ENCODE peak calls at places on chromosomes 4 and X, in six cellular contexts. E is HCT116, A is SK-N-SH, Z is HepG2, S is GM12878, N is H1. C is an unnamed sample. For H3K79me2, the result is how much of the 10 kb centered on the place peaks cover.

GRCh38 chrX:9668537-9668936 is 97.1 kb downstream of the GPR143 start:
- DNase-seq in S (no peak), A (no peak), Z (no peak), N (no peak), E (no peak), C (no peak)

GRCh38 chrX:45803383-45803921 is 602.8 kb upstream of the DIPK2B start:
- DNase-seq in N (no peak), S (no peak), A (no peak), E (peak), Z (no peak), C (no peak)

GRCh38 chr4:80266267-80266901 is at the start of gene FGF5:
- DNase-seq in S (no peak), A (peak), E (no peak), N (peak), Z (no peak), C (peak)

GRCh38 chr4:76156635-76157034 is 8.4 kb upstream of the NUP54 start:
- DNase-seq in Z (no peak), N (no peak), A (no peak), E (no peak), S (no peak), C (no peak)

GRCh38 chrX:149131780-149132179 is 373.3 kb downstream of the IDS start:
- DNase-seq in Z (no peak), E (no peak), N (no peak), S (no peak), A (no peak), C (no peak)

GRCh38 chrX:3711331-3711917 is 2.0 kb downstream of the PRKX start:
- DNase-seq in N (no peak), E (no peak), S (peak), A (no peak), Z (no peak), C (peak)

GRCh38 chr4:105859233-105859632 is 36.0 kb upstream of the NPNT start:
- DNase-seq in Z (peak), E (peak), N (no peak), A (no peak), S (peak), C (no peak)

GRCh38 chr4:139860435-139861024 is 194.9 kb downstream of the MGST2 start:
- DNase-seq in A (no peak), S (no peak), E (no peak), N (no peak), Z (no peak), C (no peak)

GRCh38 chr4:66489783-66490452 is 819.6 kb upstream of the EPHA5 start:
- DNase-seq in Z (no peak), N (no peak), E (no peak), A (no peak), S (no peak), C (no peak)

GRCh38 chr4:114304567-114304966 is 294.0 kb upstream of the UGT8 start:
- DNase-seq in Z (no peak), S (no peak), A (no peak), N (no peak), E (no peak), C (no peak)

GRCh38 chr4:146834263-146835034 is 111.2 kb downstream of the TTC29 start:
- DNase-seq in E (no peak), N (no peak), Z (no peak), A (peak), S (no peak), C (no peak)

GRCh38 chr4:188143731-188144130 is 4.5 kb downstream of the TRIML1 start:
- DNase-seq in N (no peak), Z (no peak), S (no peak), A (no peak), E (no peak), C (no peak)

DNA sequence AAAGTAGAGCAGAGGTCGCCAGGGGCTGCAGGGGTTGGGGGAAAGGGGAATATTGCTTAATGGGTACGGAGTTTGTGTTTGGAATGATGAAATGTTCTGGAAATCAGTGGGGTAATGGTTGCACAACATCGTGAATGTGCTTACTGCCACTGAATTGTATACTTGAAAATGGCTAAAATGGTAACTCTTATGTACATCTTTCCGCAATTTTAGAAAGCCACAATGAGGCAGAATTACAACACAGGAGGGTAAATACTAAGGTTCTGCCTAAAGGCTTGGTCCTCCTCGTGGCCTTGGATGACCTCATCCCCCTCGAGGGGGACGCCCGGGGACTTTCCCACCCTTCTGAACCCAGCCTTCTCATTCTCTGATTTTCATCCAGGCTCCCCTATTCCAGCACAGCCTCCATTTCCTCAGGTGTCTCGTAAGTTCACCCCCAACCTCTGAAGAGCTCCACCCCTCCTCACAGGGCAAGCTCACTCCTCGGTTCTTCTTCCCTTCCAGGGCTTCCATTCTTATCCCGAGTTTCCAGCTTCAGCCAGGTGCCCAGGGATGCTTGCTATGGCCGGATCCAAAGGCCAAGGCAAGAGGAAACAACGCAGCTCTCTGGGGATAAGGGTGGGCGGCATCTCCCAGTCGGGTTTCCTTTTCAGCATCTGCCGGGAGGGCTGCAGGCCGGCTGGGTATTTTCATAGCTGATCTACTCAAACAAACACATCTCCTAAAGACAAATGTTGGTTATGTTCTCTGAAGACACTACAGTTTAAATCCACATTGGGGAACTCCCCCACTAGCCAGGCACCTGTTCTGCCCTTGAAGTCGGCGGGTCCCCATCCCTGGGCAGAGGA is 71.3 kb upstream of the ACSL1 start:
- DNase-seq in Z (peak), N (no peak), S (no peak), A (no peak), E (no peak), C (no peak)
- TF ChIP-seq RAD21 in Z (no peak), N (no peak), S (no peak), A (no peak), E (no peak), C (no peak)

DNA sequence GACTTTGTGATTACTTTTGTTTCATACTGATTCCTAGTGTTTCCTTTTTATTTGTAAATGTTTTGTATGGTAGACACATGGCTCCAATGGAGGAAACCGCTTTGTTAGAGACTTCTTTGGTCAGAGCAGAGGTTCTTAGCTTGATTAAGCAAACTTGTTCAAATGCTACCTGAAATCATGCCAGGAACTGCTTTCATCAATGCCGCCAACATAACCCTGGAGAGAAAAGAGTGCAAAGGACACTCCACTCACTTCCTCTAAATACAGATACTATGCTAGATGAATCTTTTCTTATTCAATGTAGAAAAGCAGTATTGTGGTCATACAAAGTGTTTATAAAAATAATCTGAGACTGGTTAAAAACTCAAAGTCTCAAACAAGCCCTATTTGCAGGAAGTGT is 25.7 kb upstream of the COX7B2 start:
- DNase-seq in N (no peak), S (no peak), A (no peak), Z (peak), E (no peak), C (no peak)
- H3K79me2 ChIP-seq in N (under half), S (under half), A (under half), Z (under half), E (under half), C (under half)

GRCh38 chr4:71081192-71081591 is 87.7 kb downstream of the DCK start:
- DNase-seq in Z (no peak), N (no peak), A (no peak), S (no peak), E (no peak), C (no peak)
- TF ChIP-seq RAD21 in Z (no peak), N (no peak), A (no peak), S (no peak), E (no peak), C (no peak)

GRCh38 chr4:40500781-40501180 is 128.9 kb downstream of the RBM47 start:
- DNase-seq in S (no peak), Z (no peak), A (no peak), E (no peak), N (no peak), C (no peak)
- H3K79me2 ChIP-seq in S (under half), Z (under half), A (under half), E (under half), N (under half), C (under half)

GRCh38 chrX:68204639-68205038 is 228.7 kb downstream of the OPHN1 start:
- DNase-seq in A (no peak), N (no peak), Z (no peak), S (no peak), E (no peak), C (no peak)

GRCh38 chrX:68193786-68194185 is 239.5 kb downstream of the OPHN1 start:
- DNase-seq in N (no peak), Z (no peak), A (no peak), S (no peak), E (no peak), C (no peak)

GRCh38 chrX:68196939-68197791 is 236.1 kb downstream of the OPHN1 start:
- DNase-seq in N (peak), E (peak), S (no peak), Z (peak), A (peak), C (peak)

GRCh38 chrX:68203656-68204055 is 229.6 kb downstream of the OPHN1 start:
- DNase-seq in E (no peak), Z (no peak), S (no peak), N (no peak), A (no peak), C (no peak)

DNA sequence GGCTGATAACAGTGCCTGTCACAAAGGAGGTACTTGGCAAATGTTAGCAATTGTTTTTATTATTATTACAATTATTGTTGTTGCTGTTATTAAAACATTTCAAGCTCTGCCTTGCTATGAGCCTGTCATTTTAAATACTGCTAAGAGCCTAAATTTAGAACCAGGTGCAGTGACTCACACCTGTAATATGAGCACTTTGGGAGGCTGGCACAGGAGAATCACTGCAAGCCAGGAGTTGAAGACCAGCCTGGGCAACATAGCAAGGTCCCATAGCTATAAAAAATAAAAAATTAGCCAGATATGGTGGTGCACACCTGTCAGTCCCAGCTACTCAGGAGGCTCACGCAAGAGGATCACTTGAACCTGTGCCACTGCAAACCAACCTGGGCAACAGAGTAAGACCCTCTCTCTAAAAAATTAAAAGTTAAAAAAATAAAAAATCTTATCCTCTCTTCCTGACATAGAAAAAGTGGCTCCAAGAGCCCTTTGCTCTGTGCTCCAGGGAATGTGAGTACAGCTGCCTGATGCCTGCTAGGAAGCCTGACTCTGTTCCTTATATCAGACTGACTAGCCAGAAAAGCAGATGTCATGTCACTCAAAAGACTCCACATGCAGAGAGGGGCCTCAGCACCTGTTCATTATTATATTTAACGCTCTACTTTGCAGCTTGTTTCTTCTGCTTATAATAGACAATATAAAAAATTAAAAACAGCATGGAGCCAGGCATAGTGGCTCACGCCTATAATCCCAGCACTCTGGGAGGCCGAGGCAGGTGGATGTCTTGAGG is 234.0 kb downstream of the OPHN1 start:
- DNase-seq in N (no peak), Z (no peak), S (no peak), E (no peak), A (no peak), C (no peak)
- TF ChIP-seq RAD21 in N (no peak), Z (no peak), S (no peak), E (no peak), A (no peak), C (no peak)